ENCODE peak calls at places on chromosomes 4 and X, in seven cellular contexts. H is foreskin keratinocyte; Q is H9; R is brain microvascular endothelial cell; I is heart left ventricle; U is PC-3; A is CD4-positive, alpha-beta T cell. O is an unnamed sample.

GRCh38 chrX:130174051-130174704 is 2.4 kb downstream of the RAB33A start:
- DNase-seq in H (no peak), Q (no peak), R (peak; percentile 50), I (peak; percentile 32), U (peak; percentile 61), A (no peak), O (peak; percentile 64)

GRCh38 chr4:118557298-118557851 is 127.8 kb upstream of the METTL14 start:
- DNase-seq in H (peak; percentile 29), Q (no peak), R (peak; percentile 66), I (no peak), U (peak; percentile 58), A (no peak), O (no peak)

GRCh38 chr4:74364649-74365491 is at the start of gene EREG:
- DNase-seq in H (peak; percentile 46), Q (peak; percentile 79), R (peak; percentile 90), I (peak; percentile 8), U (no peak), A (peak; percentile 8), O (peak; percentile 65)

GRCh38 chr4:39053983-39054382 is 8.0 kb upstream of the KLHL5 start:
- DNase-seq in H (no peak), Q (no peak), R (no peak), I (no peak), U (no peak), A (no peak), O (no peak)

GRCh38 chrX:63918611-63919010 is 133.6 kb upstream of the ARHGEF9 start:
- DNase-seq in H (no peak), Q (no peak), R (peak; percentile 76), I (peak; percentile 15), U (no peak), A (no peak), O (no peak)

GRCh38 chrX:16870861-16871584 is 861 bp upstream of the RBBP7 start:
- DNase-seq in H (no peak), Q (peak; percentile 73), R (no peak), I (peak; percentile 8), U (peak; percentile 27), A (no peak), O (peak; percentile 76)

GRCh38 chr4:145324161-145324560 is 143.8 kb upstream of the OTUD4 start:
- DNase-seq in H (no peak), Q (no peak), R (no peak), I (no peak), U (no peak), A (no peak), O (no peak)

GRCh38 chrX:153926863-153927685 is 1.0 kb upstream of the ARHGAP4 start:
- DNase-seq in H (no peak), Q (peak; percentile 61), R (no peak), I (peak; percentile 57), U (peak; percentile 31), A (peak; percentile 76), O (peak; percentile 80)

GRCh38 chrX:45851434-45851991 is 650.8 kb upstream of the DIPK2B start:
- DNase-seq in H (peak; percentile 81), Q (peak; percentile 82), R (no peak), I (no peak), U (peak; percentile 74), A (peak; percentile 27), O (no peak)

GRCh38 chr4:921830-922331 is 10.2 kb downstream of the GAK start:
- DNase-seq in H (no peak), Q (no peak), R (no peak), I (no peak), U (no peak), A (no peak), O (no peak)

GRCh38 chrX:347351-348117 is 28.9 kb upstream of the GTPBP6 start:
- DNase-seq in H (no peak), Q (no peak), R (no peak), I (no peak), U (no peak), A (no peak), O (peak; percentile 55)

GRCh38 chr4:26191353-26191752 is 129.5 kb upstream of the RBPJ start:
- DNase-seq in H (no peak), Q (no peak), R (no peak), I (no peak), U (no peak), A (no peak), O (no peak)

GRCh38 chr4:173777921-173778320 is 247.9 kb upstream of the HAND2 start:
- DNase-seq in H (no peak), Q (no peak), R (no peak), I (no peak), U (no peak), A (no peak), O (no peak)
- TF ChIP-seq CTCF in H (no peak), Q (no peak), R (no peak), I (no peak), U (no peak), A (no peak), O (no peak)

GRCh38 chr4:89353514-89353913 is 45.9 kb upstream of the GPRIN3 start:
- DNase-seq in H (no peak), Q (no peak), R (no peak), I (no peak), U (no peak), A (no peak), O (no peak)
- TF ChIP-seq CTCF in H (no peak), Q (no peak), R (no peak), I (no peak), U (no peak), A (no peak), O (no peak)

GRCh38 chrX:39487166-39488006 is 610.4 kb downstream of the BCOR start:
- DNase-seq in H (no peak), Q (no peak), R (no peak), I (no peak), U (no peak), A (no peak), O (no peak)
- TF ChIP-seq CTCF in H (no peak), Q (no peak), R (no peak), I (no peak), U (no peak), A (no peak), O (no peak)

DNA sequence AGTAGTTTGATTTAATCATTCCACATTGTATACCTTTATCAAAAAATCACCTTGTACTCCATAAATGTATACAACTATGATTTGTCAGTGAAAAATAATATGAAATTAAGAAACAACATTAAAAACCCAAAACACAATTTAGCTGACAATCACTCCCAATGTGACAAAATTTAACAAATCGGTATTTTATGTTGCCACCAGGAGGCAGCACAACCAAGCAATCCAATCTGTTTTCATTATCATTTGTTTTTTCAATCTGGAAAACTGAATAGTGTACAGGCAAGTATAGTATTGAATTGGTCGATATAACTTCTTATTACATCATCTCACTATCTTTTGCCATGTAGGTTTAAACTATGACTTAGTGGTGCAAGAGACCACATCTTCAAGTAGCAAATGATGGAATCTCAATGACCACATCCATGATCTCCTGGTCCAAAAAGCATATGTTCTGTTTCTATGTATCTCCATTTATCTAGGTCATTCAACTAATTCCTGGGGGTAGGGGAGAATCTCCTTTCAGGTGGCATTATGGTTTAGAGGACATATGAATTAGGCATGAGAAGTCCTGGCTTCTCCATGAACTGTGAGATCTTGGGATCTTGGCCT is 112.8 kb upstream of the AGA start:
- DNase-seq in H (no peak), Q (no peak), R (peak; percentile 39), I (no peak), U (peak; percentile 51), A (no peak), O (no peak)
- TF ChIP-seq CTCF in H (peak; percentile 86), Q (peak; percentile 86), R (peak; percentile 65), I (peak; percentile 61), U (peak; percentile 78), A (peak; percentile 44), O (no peak)

GRCh38 chr4:47786958-47787370 is 50.9 kb downstream of the CORIN start:
- DNase-seq in H (no peak), Q (no peak), R (no peak), I (no peak), U (no peak), A (no peak), O (no peak)

GRCh38 chr4:47785196-47785595 is 52.7 kb downstream of the CORIN start:
- DNase-seq in H (no peak), Q (no peak), R (no peak), I (no peak), U (no peak), A (no peak), O (no peak)

GRCh38 chr4:47790105-47790504 is 47.8 kb downstream of the CORIN start:
- DNase-seq in H (no peak), Q (no peak), R (no peak), I (no peak), U (no peak), A (no peak), O (no peak)

GRCh38 chr4:47784222-47784621 is 53.6 kb downstream of the CORIN start:
- DNase-seq in H (peak; percentile 2), Q (no peak), R (no peak), I (no peak), U (no peak), A (no peak), O (no peak)
- TF ChIP-seq CTCF in H (no peak), Q (no peak), R (no peak), I (no peak), U (no peak), A (no peak), O (no peak)

GRCh38 chr4:153018031-153018430 is 81.9 kb downstream of the FHDC1 start:
- DNase-seq in H (no peak), Q (no peak), R (no peak), I (no peak), U (no peak), A (no peak), O (no peak)
- TF ChIP-seq CTCF in H (no peak), Q (no peak), R (no peak), I (no peak), U (no peak), A (no peak), O (no peak)

DNA sequence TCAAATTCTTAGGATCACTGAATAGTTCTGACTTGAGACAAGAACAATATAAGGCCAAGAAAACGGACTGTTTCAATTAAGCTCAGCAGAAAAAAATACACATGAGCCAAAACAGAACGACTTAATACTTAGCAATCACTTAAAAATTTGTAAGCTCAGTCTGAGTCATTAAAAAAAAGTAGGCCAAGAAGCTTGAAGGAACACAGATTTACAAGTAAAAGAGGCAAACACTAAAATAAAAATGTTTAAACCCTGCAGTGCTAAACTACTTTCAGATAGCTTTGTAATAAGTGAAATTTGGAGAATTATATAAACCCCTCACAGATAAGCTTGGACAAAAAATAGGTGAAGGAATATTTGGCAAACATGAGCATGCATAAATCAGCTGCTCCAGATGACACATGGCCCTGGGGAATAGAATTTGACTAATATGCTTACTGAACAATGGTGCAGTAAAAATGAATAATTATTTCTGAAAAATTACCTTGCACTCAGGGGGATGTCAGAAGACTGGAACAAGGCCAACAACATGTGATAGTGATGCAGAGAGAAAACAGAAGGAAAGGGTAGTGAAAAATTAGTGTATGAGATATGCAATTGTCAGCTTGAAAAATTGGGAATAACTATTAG is 49.6 kb downstream of the LNX1 start:
- DNase-seq in H (peak; percentile 80), Q (no peak), R (peak; percentile 76), I (no peak), U (peak; percentile 83), A (no peak), O (no peak)
- TF ChIP-seq CTCF in H (no peak), Q (no peak), R (no peak), I (no peak), U (no peak), A (no peak), O (no peak)